ENCODE peak calls at places on chromosomes 3 and 15, in four cellular contexts. Z is WERI-Rb-1, O is trophoblast cell, D is Calu3. J is an unnamed sample.

GRCh38 chr3:78337801-78338211 is 1297.9 kb downstream of the ROBO2 start:
- DNase-seq in Z (no peak), O (no peak), D (no peak), J (no peak)

GRCh38 chr15:99174567-99174966 is 69.7 kb downstream of the SYNM start:
- DNase-seq in Z (no peak), O (peak; percentile 42), D (no peak), J (no peak)

GRCh38 chr3:28077566-28077965 is 163.9 kb upstream of the CMC1 start:
- DNase-seq in Z (peak; percentile 91), O (peak; percentile 42), D (peak; percentile 18), J (no peak)

GRCh38 chr3:127710473-127710941 is 37.8 kb downstream of the ABTB1 start:
- DNase-seq in Z (no peak), O (no peak), D (no peak), J (no peak)

GRCh38 chr3:22714758-22715157 is 488.4 kb upstream of the UBE2E2 start:
- DNase-seq in Z (no peak), O (no peak), D (no peak), J (no peak)

GRCh38 chr3:77081240-77081661 is 41.4 kb downstream of the ROBO2 start:
- DNase-seq in Z (peak; percentile 31), O (no peak), D (peak; percentile 39), J (no peak)

GRCh38 chr3:12895391-12896205 is 54.2 kb upstream of the RPL32 start:
- DNase-seq in Z (peak; percentile 25), O (peak; percentile 63), D (no peak), J (no peak)

GRCh38 chr3:145219355-145220196 is 941.4 kb downstream of the PLOD2 start:
- DNase-seq in Z (peak; percentile 21), O (no peak), D (peak; percentile 37), J (peak; percentile 42)

GRCh38 chr15:57727031-57727430 is 20.5 kb downstream of the POLR2M start:
- DNase-seq in Z (no peak), O (no peak), D (no peak), J (no peak)

GRCh38 chr3:129415830-129416229 is 12.6 kb downstream of the EFCAB12 start:
- DNase-seq in Z (no peak), O (no peak), D (no peak), J (no peak)

GRCh38 chr15:70788114-70789049 is 25.0 kb upstream of the UACA start:
- DNase-seq in Z (no peak), O (peak; percentile 83), D (no peak), J (no peak)

GRCh38 chr15:94295275-94295674 is 63.9 kb downstream of the MCTP2 start:
- DNase-seq in Z (no peak), O (no peak), D (no peak), J (no peak)

GRCh38 chr3:116912116-116912515 is 202.5 kb downstream of the TUSC7 start:
- DNase-seq in Z (no peak), O (no peak), D (no peak), J (no peak)

J was measured in SK-N-DZ.